ENCODE peak calls at places on chromosome X, in seven cellular contexts. Z is memory B cell, G is NCI-H2081, B is NCI-H510A treated with DMSO at 0.1 percent for 48 hours, S is mesothelial cell of epicardium, K is EH, E is ovary. O is an unnamed sample.

GRCh38 chrX:101362116-101362515 is 13.6 kb upstream of the TIMM8A start:
- DNase-seq in Z (no peak), G (no peak), B (no peak), S (no peak), K (no peak), E (no peak), O (no peak)

GRCh38 chrX:110286126-110286525 is 31.8 kb downstream of the AMMECR1 start:
- DNase-seq in Z (no peak), G (no peak), B (no peak), S (no peak), K (peak; percentile 88), E (no peak), O (no peak)

GRCh38 chrX:50103866-50104566 is 96.8 kb downstream of the AKAP4 start:
- DNase-seq in Z (no peak), G (no peak), B (no peak), S (no peak), K (peak; percentile 11), E (no peak), O (no peak)

GRCh38 chrX:48934581-48935331 is 15.9 kb upstream of the PIM2 start:
- DNase-seq in Z (no peak), G (no peak), B (no peak), S (no peak), K (no peak), E (no peak), O (no peak)

GRCh38 chrX:145823132-145823531 is 5.5 kb downstream of the SLITRK2 start:
- DNase-seq in Z (no peak), G (no peak), B (no peak), S (no peak), K (no peak), E (no peak), O (no peak)

GRCh38 chrX:136021903-136022302 is 36.7 kb downstream of the SLC9A6 start:
- DNase-seq in Z (no peak), G (no peak), B (no peak), S (no peak), K (no peak), E (no peak), O (no peak)

GRCh38 chrX:17081535-17081934 is 135.1 kb downstream of the REPS2 start:
- DNase-seq in Z (no peak), G (no peak), B (no peak), S (no peak), K (peak; percentile 16), E (no peak), O (no peak)

GRCh38 chrX:95318882-95319281 is 1365.8 kb upstream of the DIAPH2 start:
- DNase-seq in Z (no peak), G (peak; percentile 1), B (peak; percentile 4), S (no peak), K (no peak), E (no peak), O (no peak)

GRCh38 chrX:1401611-1402430 is 9.9 kb upstream of the SLC25A6 start:
- DNase-seq in Z (no peak), G (no peak), B (no peak), S (no peak), K (no peak), E (no peak), O (no peak)

GRCh38 chrX:107659768-107660167 is 31.5 kb downstream of the PRPS1 start:
- DNase-seq in Z (no peak), G (peak; percentile 25), B (peak; percentile 43), S (no peak), K (peak; percentile 56), E (no peak), O (no peak)

GRCh38 chrX:134520860-134521390 is 61.0 kb downstream of the HPRT1 start:
- DNase-seq in Z (no peak), G (peak; percentile 30), B (peak; percentile 49), S (no peak), K (peak; percentile 74), E (no peak), O (no peak)

GRCh38 chrX:46571423-46572294 is 1.9 kb upstream of the CHST7 start:
- DNase-seq in Z (no peak), G (no peak), B (no peak), S (no peak), K (no peak), E (no peak), O (no peak)

GRCh38 chrX:129925305-129926092 is 19.5 kb downstream of the UTP14A start:
- DNase-seq in Z (peak; percentile 68), G (peak; percentile 21), B (peak; percentile 44), S (no peak), K (peak; percentile 79), E (peak; percentile 57), O (peak; percentile 29)

GRCh38 chrX:101108293-101108692 is 10.3 kb downstream of the CENPI start:
- DNase-seq in Z (no peak), G (no peak), B (no peak), S (no peak), K (peak; percentile 80), E (no peak), O (no peak)

GRCh38 chrX:110108381-110108796 is 105.5 kb downstream of the TMEM164 start:
- DNase-seq in Z (no peak), G (peak; percentile 39), B (no peak), S (no peak), K (peak; percentile 42), E (no peak), O (no peak)

GRCh38 chrX:100417671-100418070 is 7.6 kb upstream of the PCDH19 start:
- DNase-seq in Z (no peak), G (no peak), B (no peak), S (no peak), K (no peak), E (peak; percentile 23), O (no peak)

GRCh38 chrX:31266172-31267076 is 194.6 kb upstream of the FTHL17 start:
- DNase-seq in Z (peak; percentile 27), G (peak; percentile 44), B (peak; percentile 30), S (peak; percentile 25), K (peak; percentile 51), E (peak; percentile 62), O (no peak)

GRCh38 chrX:110212299-110212698 is 105.6 kb downstream of the AMMECR1 start:
- DNase-seq in Z (no peak), G (no peak), B (no peak), S (no peak), K (no peak), E (no peak), O (no peak)

GRCh38 chrX:63784902-63785692 is at the start of gene ARHGEF9:
- DNase-seq in Z (no peak), G (peak; percentile 18), B (no peak), S (peak; percentile 36), K (peak; percentile 12), E (peak; percentile 37), O (no peak)

GRCh38 chrX:8632949-8633348 is 99.0 kb downstream of the ANOS1 start:
- DNase-seq in Z (no peak), G (peak; percentile 22), B (no peak), S (no peak), K (no peak), E (no peak), O (no peak)

GRCh38 chrX:129606918-129607317 is 47.8 kb downstream of the APLN start:
- DNase-seq in Z (peak; percentile 43), G (peak; percentile 37), B (peak; percentile 35), S (no peak), K (peak; percentile 57), E (peak; percentile 45), O (no peak)

GRCh38 chrX:17395154-17395553 is 20.2 kb downstream of the NHS start:
- DNase-seq in Z (no peak), G (no peak), B (no peak), S (no peak), K (no peak), E (no peak), O (no peak)

GRCh38 chrX:11261260-11261659 is 32.0 kb upstream of the AMELX start:
- DNase-seq in Z (no peak), G (no peak), B (no peak), S (no peak), K (peak; percentile 83), E (no peak), O (no peak)

GRCh38 chrX:55056820-55057690 is 17.8 kb upstream of the PAGE2B start:
- DNase-seq in Z (no peak), G (no peak), B (no peak), S (no peak), K (peak; percentile 29), E (no peak), O (no peak)

GRCh38 chrX:24148535-24149345 is 789 bp upstream of the ZFX start:
- DNase-seq in Z (no peak), G (no peak), B (no peak), S (peak; percentile 26), K (peak; percentile 82), E (peak; percentile 58), O (no peak)

GRCh38 chrX:45422216-45422925 is 221.7 kb upstream of the DIPK2B start:
- DNase-seq in Z (no peak), G (no peak), B (no peak), S (no peak), K (peak; percentile 87), E (no peak), O (no peak)

GRCh38 chrX:121172703-121173102 is 125.3 kb downstream of the GLUD2 start:
- DNase-seq in Z (no peak), G (no peak), B (no peak), S (no peak), K (no peak), E (no peak), O (no peak)

GRCh38 chrX:41452972-41453371 is 5.8 kb downstream of the NYX start:
- DNase-seq in Z (no peak), G (no peak), B (no peak), S (no peak), K (peak; percentile 77), E (no peak), O (peak; percentile 12)

GRCh38 chrX:7147431-7147977 is at the start of gene STS:
- DNase-seq in Z (peak; percentile 25), G (peak; percentile 30), B (no peak), S (no peak), K (no peak), E (peak; percentile 55), O (no peak)

GRCh38 chrX:1581132-1581531 is 10.3 kb upstream of the AKAP17A start:
- DNase-seq in Z (peak; percentile 80), G (peak; percentile 13), B (peak; percentile 2), S (no peak), K (peak; percentile 68), E (no peak), O (no peak)

GRCh38 chrX:20680998-20681397 is 414.3 kb upstream of the RPS6KA3 start:
- DNase-seq in Z (no peak), G (no peak), B (no peak), S (no peak), K (peak; percentile 9), E (no peak), O (no peak)

GRCh38 chrX:21946925-21947641 is 6.6 kb downstream of the SMS start:
- DNase-seq in Z (no peak), G (no peak), B (no peak), S (no peak), K (peak; percentile 59), E (no peak), O (no peak)

GRCh38 chrX:9911479-9911878 is 55.7 kb upstream of the CLDN34 start:
- DNase-seq in Z (no peak), G (no peak), B (peak; percentile 38), S (no peak), K (peak; percentile 74), E (no peak), O (no peak)

GRCh38 chrX:22666441-22666840 is 333.3 kb upstream of the DDX53 start:
- DNase-seq in Z (peak; percentile 14), G (no peak), B (no peak), S (no peak), K (peak; percentile 9), E (no peak), O (no peak)

GRCh38 chrX:115531818-115532403 is 29.1 kb upstream of the PLS3 start:
- DNase-seq in Z (no peak), G (no peak), B (no peak), S (no peak), K (peak; percentile 50), E (no peak), O (no peak)

GRCh38 chrX:111288841-111289240 is 18.6 kb upstream of the CAPN6 start:
- DNase-seq in Z (no peak), G (no peak), B (no peak), S (no peak), K (no peak), E (no peak), O (no peak)

GRCh38 chrX:130055103-130055502 is 55.2 kb downstream of the ELF4 start:
- DNase-seq in Z (no peak), G (no peak), B (no peak), S (no peak), K (peak; percentile 82), E (no peak), O (no peak)

GRCh38 chrX:100990139-100990538 is 20.6 kb downstream of the ARL13A start:
- DNase-seq in Z (no peak), G (no peak), B (no peak), S (no peak), K (no peak), E (no peak), O (no peak)